ENCODE peak calls at places on chromosome 6, in four cellular contexts. One of them, this sample, is unnamed.

GRCh38 chr6:83511901-83512681 is at the start of gene PRSS35:
- DNase-seq in HEK293T: peak; percentile 76
- DNase-seq in psoas muscle: peak; percentile 58
- DNase-seq in Calu3: peak; percentile 64
- DNase-seq in this sample: no peak

GRCh38 chr6:82906951-82907350 is 158.7 kb downstream of the UBE3D start:
- DNase-seq in HEK293T: no peak
- DNase-seq in psoas muscle: no peak
- DNase-seq in Calu3: no peak
- DNase-seq in this sample: peak; percentile 60

GRCh38 chr6:28525496-28526039 is at the start of gene GPX5:
- DNase-seq in HEK293T: no peak
- DNase-seq in psoas muscle: no peak
- DNase-seq in Calu3: no peak
- DNase-seq in this sample: peak; percentile 10

GRCh38 chr6:35146453-35146852 is 5.3 kb upstream of the TCP11 start:
- DNase-seq in HEK293T: peak; percentile 33
- DNase-seq in psoas muscle: no peak
- DNase-seq in Calu3: peak; percentile 81
- DNase-seq in this sample: peak; percentile 63

GRCh38 chr6:152745509-152746171 is 5.0 kb upstream of the VIP start:
- DNase-seq in HEK293T: no peak
- DNase-seq in psoas muscle: no peak
- DNase-seq in Calu3: no peak
- DNase-seq in this sample: no peak

GRCh38 chr6:53321701-53322100 is 27.0 kb downstream of the ELOVL5 start:
- DNase-seq in HEK293T: no peak
- DNase-seq in psoas muscle: no peak
- DNase-seq in Calu3: no peak
- DNase-seq in this sample: peak; percentile 17

GRCh38 chr6:90044833-90045337 is 150.6 kb downstream of the GJA10 start:
- DNase-seq in HEK293T: no peak
- DNase-seq in psoas muscle: no peak
- DNase-seq in Calu3: no peak
- DNase-seq in this sample: peak; percentile 36

GRCh38 chr6:110529355-110529754 is 52.9 kb upstream of the SLC22A16 start:
- DNase-seq in HEK293T: no peak
- DNase-seq in psoas muscle: no peak
- DNase-seq in Calu3: no peak
- DNase-seq in this sample: peak; percentile 60

GRCh38 chr6:117555882-117556498 is 46.3 kb downstream of the GOPC start:
- DNase-seq in HEK293T: peak; percentile 25
- DNase-seq in psoas muscle: no peak
- DNase-seq in Calu3: peak; percentile 61
- DNase-seq in this sample: no peak

GRCh38 chr6:63864934-63865333 is 229.3 kb downstream of the PHF3 start:
- DNase-seq in HEK293T: no peak
- DNase-seq in psoas muscle: no peak
- DNase-seq in Calu3: no peak
- DNase-seq in this sample: no peak